ENCODE peak calls at places on chromosome 19, in five cellular contexts. One of them, this sample, is unnamed.

GRCh38 chr19:14237011-14237941 is 31.3 kb upstream of the ADGRL1 start:
- DNase-seq in heart left ventricle: no peak
- DNase-seq in CD8-positive, alpha-beta T cell: no peak
- DNase-seq in lower lobe of right lung: no peak
- DNase-seq in neural progenitor cell: no peak
- DNase-seq in this sample: no peak

GRCh38 chr19:50214699-50215543 is 11.5 kb downstream of the MYH14 start:
- DNase-seq in heart left ventricle: no peak
- DNase-seq in CD8-positive, alpha-beta T cell: no peak
- DNase-seq in lower lobe of right lung: peak; percentile 93
- DNase-seq in neural progenitor cell: peak; percentile 61
- DNase-seq in this sample: no peak

GRCh38 chr19:17671906-17672305 is 16.2 kb downstream of the UNC13A start:
- DNase-seq in heart left ventricle: no peak
- DNase-seq in CD8-positive, alpha-beta T cell: no peak
- DNase-seq in lower lobe of right lung: no peak
- DNase-seq in neural progenitor cell: peak; percentile 67
- DNase-seq in this sample: no peak

GRCh38 chr19:17138937-17139598 is 63.5 kb downstream of the MYO9B start:
- DNase-seq in heart left ventricle: peak; percentile 75
- DNase-seq in CD8-positive, alpha-beta T cell: no peak
- DNase-seq in lower lobe of right lung: peak; percentile 80
- DNase-seq in neural progenitor cell: no peak
- DNase-seq in this sample: no peak

GRCh38 chr19:30180691-30181090 is 191.5 kb upstream of the ZNF536 start:
- DNase-seq in heart left ventricle: no peak
- DNase-seq in CD8-positive, alpha-beta T cell: no peak
- DNase-seq in lower lobe of right lung: no peak
- DNase-seq in neural progenitor cell: no peak
- DNase-seq in this sample: no peak

GRCh38 chr19:5828661-5829566 is 10.6 kb downstream of the FUT6 start:
- DNase-seq in heart left ventricle: peak; percentile 62
- DNase-seq in CD8-positive, alpha-beta T cell: no peak
- DNase-seq in lower lobe of right lung: no peak
- DNase-seq in neural progenitor cell: peak; percentile 83
- DNase-seq in this sample: no peak

GRCh38 chr19:45238556-45238955 is 6.7 kb downstream of the EXOC3L2 start:
- DNase-seq in heart left ventricle: no peak
- DNase-seq in CD8-positive, alpha-beta T cell: no peak
- DNase-seq in lower lobe of right lung: no peak
- DNase-seq in neural progenitor cell: no peak
- DNase-seq in this sample: no peak

GRCh38 chr19:50358483-50359431 is 6.7 kb downstream of the NAPSA start:
- DNase-seq in heart left ventricle: peak; percentile 75
- DNase-seq in CD8-positive, alpha-beta T cell: peak; percentile 52
- DNase-seq in lower lobe of right lung: peak; percentile 73
- DNase-seq in neural progenitor cell: no peak
- DNase-seq in this sample: no peak

GRCh38 chr19:39645800-39646411 is 9.8 kb upstream of the LGALS16 start:
- DNase-seq in heart left ventricle: no peak
- DNase-seq in CD8-positive, alpha-beta T cell: no peak
- DNase-seq in lower lobe of right lung: no peak
- DNase-seq in neural progenitor cell: peak; percentile 48
- DNase-seq in this sample: no peak

GRCh38 chr19:18002347-18002850 is 5.6 kb upstream of the ARRDC2 start:
- DNase-seq in heart left ventricle: peak; percentile 64
- DNase-seq in CD8-positive, alpha-beta T cell: no peak
- DNase-seq in lower lobe of right lung: peak; percentile 86
- DNase-seq in neural progenitor cell: no peak
- DNase-seq in this sample: no peak

GRCh38 chr19:57280913-57281425 is 684 bp downstream of the ZNF460 start:
- DNase-seq in heart left ventricle: no peak
- DNase-seq in CD8-positive, alpha-beta T cell: no peak
- DNase-seq in lower lobe of right lung: no peak
- DNase-seq in neural progenitor cell: no peak
- DNase-seq in this sample: no peak

GRCh38 chr19:995051-995827 is 5.0 kb upstream of the GRIN3B start:
- DNase-seq in heart left ventricle: no peak
- DNase-seq in CD8-positive, alpha-beta T cell: no peak
- DNase-seq in lower lobe of right lung: peak; percentile 78
- DNase-seq in neural progenitor cell: no peak
- DNase-seq in this sample: no peak

GRCh38 chr19:40754611-40755247 is 3.7 kb downstream of the SNRPA start:
- DNase-seq in heart left ventricle: no peak
- DNase-seq in CD8-positive, alpha-beta T cell: no peak
- DNase-seq in lower lobe of right lung: no peak
- DNase-seq in neural progenitor cell: no peak
- DNase-seq in this sample: no peak

GRCh38 chr19:16048583-16048982 is 27.7 kb upstream of the TPM4 start:
- DNase-seq in heart left ventricle: no peak
- DNase-seq in CD8-positive, alpha-beta T cell: no peak
- DNase-seq in lower lobe of right lung: no peak
- DNase-seq in neural progenitor cell: no peak
- DNase-seq in this sample: no peak

GRCh38 chr19:42345191-42345812 is 19.9 kb downstream of the MEGF8 start:
- DNase-seq in heart left ventricle: no peak
- DNase-seq in CD8-positive, alpha-beta T cell: no peak
- DNase-seq in lower lobe of right lung: no peak
- DNase-seq in neural progenitor cell: no peak
- DNase-seq in this sample: no peak

GRCh38 chr19:22595918-22596341 is 38.2 kb upstream of the ZNF492 start:
- DNase-seq in heart left ventricle: peak; percentile 63
- DNase-seq in CD8-positive, alpha-beta T cell: no peak
- DNase-seq in lower lobe of right lung: no peak
- DNase-seq in neural progenitor cell: no peak
- DNase-seq in this sample: no peak
- H3K4me3 ChIP-seq in heart left ventricle: no peak overlapping the region
- H3K4me3 ChIP-seq in CD8-positive, alpha-beta T cell: no peak overlapping the region
- H3K4me3 ChIP-seq in lower lobe of right lung: no peak overlapping the region
- H3K4me3 ChIP-seq in neural progenitor cell: no peak overlapping the region
- H3K4me3 ChIP-seq in this sample: no peak overlapping the region

GRCh38 chr19:7268737-7269098 is 25.5 kb downstream of the INSR start:
- DNase-seq in heart left ventricle: no peak
- DNase-seq in CD8-positive, alpha-beta T cell: no peak
- DNase-seq in lower lobe of right lung: no peak
- DNase-seq in neural progenitor cell: no peak
- DNase-seq in this sample: no peak
- H3K27ac ChIP-seq in heart left ventricle: no peak overlapping the region
- H3K27ac ChIP-seq in CD8-positive, alpha-beta T cell: no peak overlapping the region
- H3K27ac ChIP-seq in lower lobe of right lung: no peak overlapping the region
- H3K27ac ChIP-seq in neural progenitor cell: no peak overlapping the region
- H3K27ac ChIP-seq in this sample: no peak overlapping the region

GRCh38 chr19:38247126-38247525 is 9.0 kb downstream of the PPP1R14A start:
- DNase-seq in heart left ventricle: no peak
- DNase-seq in CD8-positive, alpha-beta T cell: no peak
- DNase-seq in lower lobe of right lung: no peak
- DNase-seq in neural progenitor cell: no peak
- DNase-seq in this sample: no peak

GRCh38 chr19:38248421-38248820 is 7.8 kb downstream of the PPP1R14A start:
- DNase-seq in heart left ventricle: no peak
- DNase-seq in CD8-positive, alpha-beta T cell: no peak
- DNase-seq in lower lobe of right lung: no peak
- DNase-seq in neural progenitor cell: no peak
- DNase-seq in this sample: no peak

GRCh38 chr19:38247734-38248268 is 8.4 kb downstream of the PPP1R14A start:
- DNase-seq in heart left ventricle: no peak
- DNase-seq in CD8-positive, alpha-beta T cell: no peak
- DNase-seq in lower lobe of right lung: no peak
- DNase-seq in neural progenitor cell: no peak
- DNase-seq in this sample: no peak

GRCh38 chr19:38243279-38243673 is 12.9 kb downstream of the PPP1R14A start:
- DNase-seq in heart left ventricle: no peak
- DNase-seq in CD8-positive, alpha-beta T cell: no peak
- DNase-seq in lower lobe of right lung: no peak
- DNase-seq in neural progenitor cell: no peak
- DNase-seq in this sample: no peak

DNA sequence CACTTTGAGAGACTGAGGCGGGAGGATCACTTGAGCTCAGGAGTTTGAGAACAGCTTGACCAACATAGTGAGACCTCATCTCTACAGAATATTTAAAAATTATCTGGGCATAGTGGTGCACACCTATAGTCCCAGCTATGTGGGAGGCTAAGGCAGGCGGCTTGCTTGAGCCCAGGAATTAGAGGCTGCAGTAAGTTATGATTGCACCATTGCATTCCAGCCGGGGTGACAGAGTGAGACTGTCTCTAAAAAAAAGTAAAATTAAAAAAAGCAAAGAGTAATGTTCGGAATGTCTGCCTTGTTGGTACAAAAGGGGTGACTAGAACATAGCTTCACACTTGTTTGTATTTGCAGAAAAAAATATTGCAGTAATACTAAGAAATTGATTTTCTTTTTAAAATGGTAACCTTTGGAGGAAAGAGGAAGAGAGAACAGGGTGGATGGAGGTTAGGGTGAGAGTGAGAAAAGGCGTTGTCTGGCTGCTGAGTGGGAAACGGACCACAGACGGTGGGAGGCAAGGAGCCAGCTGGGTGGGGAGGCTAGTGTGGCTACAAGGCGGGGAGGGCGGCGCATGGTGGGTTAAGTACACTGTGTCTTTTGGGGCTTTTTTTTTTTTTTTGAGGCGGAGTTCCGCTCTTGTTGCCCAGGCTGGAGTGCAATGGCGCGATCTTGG is 10.2 kb downstream of the PPP1R14A start:
- DNase-seq in heart left ventricle: no peak
- DNase-seq in CD8-positive, alpha-beta T cell: no peak
- DNase-seq in lower lobe of right lung: no peak
- DNase-seq in neural progenitor cell: no peak
- DNase-seq in this sample: no peak
- H3K4me3 ChIP-seq in heart left ventricle: no peak overlapping the region
- H3K4me3 ChIP-seq in CD8-positive, alpha-beta T cell: no peak overlapping the region
- H3K4me3 ChIP-seq in lower lobe of right lung: no peak overlapping the region
- H3K4me3 ChIP-seq in neural progenitor cell: no peak overlapping the region
- H3K4me3 ChIP-seq in this sample: no peak overlapping the region

GRCh38 chr19:10740798-10741197 is 22.9 kb downstream of the DNM2 start:
- DNase-seq in heart left ventricle: no peak
- DNase-seq in CD8-positive, alpha-beta T cell: no peak
- DNase-seq in lower lobe of right lung: no peak
- DNase-seq in neural progenitor cell: no peak
- DNase-seq in this sample: no peak
- H3K27ac ChIP-seq in heart left ventricle: no peak overlapping the region
- H3K27ac ChIP-seq in CD8-positive, alpha-beta T cell: no peak overlapping the region
- H3K27ac ChIP-seq in lower lobe of right lung: peak overlapping the region; percentile 78
- H3K27ac ChIP-seq in neural progenitor cell: no peak overlapping the region
- H3K27ac ChIP-seq in this sample: no peak overlapping the region

DNA sequence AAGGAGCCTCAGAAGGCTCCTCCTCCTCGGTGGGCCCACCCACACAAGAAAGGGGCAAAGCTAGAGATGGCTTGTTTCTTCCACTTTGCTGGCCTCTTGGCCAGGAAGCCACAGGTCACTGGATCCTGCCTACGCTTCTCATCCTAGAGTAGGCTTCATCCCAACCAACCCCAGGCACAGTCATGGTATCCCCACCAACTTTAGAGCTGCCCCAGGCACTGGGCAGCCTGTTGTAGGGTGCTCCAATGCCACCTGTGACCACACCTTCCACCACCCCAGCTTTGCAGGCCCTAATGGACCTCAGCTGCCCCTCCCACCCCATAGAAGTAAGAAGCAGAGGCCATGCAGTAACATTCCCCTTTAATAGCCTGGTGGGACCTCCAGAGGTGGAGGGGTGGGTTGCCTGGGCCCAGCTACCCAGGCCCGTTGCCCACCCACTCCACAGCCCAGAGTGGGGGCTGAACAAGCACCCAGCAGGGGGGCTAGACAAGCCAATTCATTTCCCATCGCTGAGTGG is 522 bp upstream of the CHMP2A start:
- DNase-seq in heart left ventricle: no peak
- DNase-seq in CD8-positive, alpha-beta T cell: no peak
- DNase-seq in lower lobe of right lung: no peak
- DNase-seq in neural progenitor cell: no peak
- DNase-seq in this sample: no peak
- H3K4me3 ChIP-seq in heart left ventricle: peak overlapping the region; percentile 85
- H3K4me3 ChIP-seq in CD8-positive, alpha-beta T cell: peak overlapping the region; percentile 75
- H3K4me3 ChIP-seq in lower lobe of right lung: peak overlapping the region; percentile 91
- H3K4me3 ChIP-seq in neural progenitor cell: peak overlapping the region; percentile 67
- H3K4me3 ChIP-seq in this sample: peak overlapping the region; percentile 45

GRCh38 chr19:3045885-3046603 is 16.3 kb downstream of the TLE5 start:
- DNase-seq in heart left ventricle: no peak
- DNase-seq in CD8-positive, alpha-beta T cell: no peak
- DNase-seq in lower lobe of right lung: no peak
- DNase-seq in neural progenitor cell: peak; percentile 88
- DNase-seq in this sample: no peak
- H3K27ac ChIP-seq in heart left ventricle: no peak overlapping the region
- H3K27ac ChIP-seq in CD8-positive, alpha-beta T cell: no peak overlapping the region
- H3K27ac ChIP-seq in lower lobe of right lung: no peak overlapping the region
- H3K27ac ChIP-seq in neural progenitor cell: no peak overlapping the region
- H3K27ac ChIP-seq in this sample: no peak overlapping the region

DNA sequence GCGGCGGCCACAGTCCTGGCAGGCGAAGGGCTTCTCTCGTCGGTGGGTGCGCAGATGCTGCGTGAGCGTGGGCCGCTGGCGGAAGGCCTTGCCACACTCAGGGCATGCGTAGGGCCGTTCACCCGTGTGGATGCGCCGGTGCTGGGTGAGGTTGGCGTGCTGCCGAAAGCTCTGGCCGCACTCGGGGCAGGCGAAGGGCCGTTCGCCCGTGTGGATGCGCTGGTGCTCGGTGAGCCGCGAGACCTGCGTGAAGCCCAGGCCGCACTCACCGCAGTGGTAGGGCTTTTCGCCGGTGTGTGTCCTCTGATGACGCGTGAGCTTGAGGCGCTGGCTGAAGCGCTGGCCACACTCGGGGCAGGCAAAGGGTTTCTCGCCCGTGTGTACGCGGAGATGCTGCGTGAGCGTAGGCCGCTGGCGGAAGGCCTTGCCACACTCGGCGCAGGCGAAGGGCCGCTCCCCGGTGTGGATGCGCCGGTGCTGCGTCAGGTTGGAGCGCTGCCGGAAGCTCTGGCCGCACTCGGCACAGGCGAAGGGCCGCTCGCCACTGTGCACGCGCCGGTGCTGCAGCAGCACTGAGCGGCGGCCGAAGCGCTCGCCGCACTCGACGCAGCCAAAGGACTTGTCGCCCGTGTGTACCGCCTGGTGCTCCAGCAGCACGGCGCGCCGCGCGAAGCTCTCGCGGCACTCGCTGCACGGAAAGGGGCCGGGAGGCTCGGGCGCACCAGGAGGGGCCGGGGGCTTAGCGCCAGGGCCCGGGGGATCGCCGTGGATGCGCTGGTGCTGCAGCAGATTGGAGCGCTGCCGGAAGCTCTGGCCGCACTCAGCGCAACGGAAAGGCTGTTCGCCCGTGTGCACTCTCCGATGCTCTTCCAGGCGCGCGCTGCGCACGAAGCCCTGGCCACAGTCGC is 4.0 kb upstream of the UBE2M start:
- DNase-seq in heart left ventricle: peak; percentile 40
- DNase-seq in CD8-positive, alpha-beta T cell: no peak
- DNase-seq in lower lobe of right lung: peak; percentile 66
- DNase-seq in neural progenitor cell: peak; percentile 52
- DNase-seq in this sample: no peak
- H3K4me3 ChIP-seq in heart left ventricle: peak overlapping the region; percentile 56
- H3K4me3 ChIP-seq in CD8-positive, alpha-beta T cell: peak overlapping the region; percentile 60
- H3K4me3 ChIP-seq in lower lobe of right lung: peak overlapping the region; percentile 57
- H3K4me3 ChIP-seq in neural progenitor cell: peak overlapping the region; percentile 26
- H3K4me3 ChIP-seq in this sample: peak overlapping the region; percentile 29

This sample was measured in RWPE2.